ENCODE peak calls at places on chromosomes 1 and 21, in five cellular contexts. D, U, P, O and M are unnamed samples.

GRCh38 chr1:78375996-78376395 is 114.8 kb upstream of the PTGFR start:
- DNase-seq in O (no peak), D (peak; percentile 17), U (no peak), P (no peak), M (no peak)

GRCh38 chr21:43767980-43768867 is 7.9 kb downstream of the CSTB start:
- DNase-seq in U (peak; percentile 88), O (no peak), P (peak; percentile 56), D (peak; percentile 87), M (peak; percentile 96)

GRCh38 chr1:103056423-103056822 is 51.9 kb downstream of the COL11A1 start:
- DNase-seq in D (no peak), O (no peak), U (peak; percentile 12), P (no peak), M (no peak)

GRCh38 chr1:213303286-213303685 is 252.2 kb downstream of the RPS6KC1 start:
- DNase-seq in D (no peak), O (no peak), P (peak; percentile 71), U (peak; percentile 33), M (peak; percentile 46)

GRCh38 chr1:219269171-219269570 is 95.5 kb downstream of the LYPLAL1 start:
- DNase-seq in P (no peak), O (no peak), U (no peak), D (no peak), M (no peak)

GRCh38 chr21:41767606-41768370 is 936 bp upstream of the RIPK4 start:
- DNase-seq in P (peak; percentile 77), U (peak; percentile 49), D (peak; percentile 69), O (peak; percentile 83), M (peak; percentile 79)

GRCh38 chr1:156870734-156871133 is 10.1 kb downstream of the NTRK1 start:
- DNase-seq in O (no peak), P (no peak), U (no peak), D (peak; percentile 87), M (peak; percentile 96)

GRCh38 chr1:70896224-70896623 is 151.4 kb downstream of the PTGER3 start:
- DNase-seq in U (no peak), O (no peak), D (no peak), P (peak; percentile 28), M (peak; percentile 19)

GRCh38 chr1:61851849-61852692 is 109.8 kb downstream of the PATJ start:
- DNase-seq in P (peak; percentile 78), D (peak; percentile 31), U (peak; percentile 83), O (peak; percentile 70), M (peak; percentile 79)

GRCh38 chr1:172895050-172895460 is 155.7 kb downstream of the TNFSF18 start:
- DNase-seq in P (peak; percentile 14), U (no peak), O (no peak), D (no peak), M (peak; percentile 54)

GRCh38 chr1:96598416-96599168 is 123.0 kb upstream of the PTBP2 start:
- DNase-seq in O (no peak), D (no peak), U (no peak), P (no peak), M (no peak)

GRCh38 chr1:230792691-230793462 is 45.7 kb downstream of the CAPN9 start:
- DNase-seq in O (no peak), U (no peak), P (no peak), D (no peak), M (peak; percentile 50)

GRCh38 chr1:207713529-207713928 is 38.3 kb upstream of the CD46 start:
- DNase-seq in D (no peak), P (peak; percentile 11), O (no peak), U (no peak), M (no peak)

GRCh38 chr1:205325334-205325884 is 3.9 kb upstream of the NUAK2 start:
- DNase-seq in D (peak; percentile 73), O (peak; percentile 8), P (peak; percentile 87), U (peak; percentile 81), M (peak; percentile 93)

GRCh38 chr1:29650041-29650400 is 413.7 kb downstream of the PTPRU start:
- DNase-seq in P (no peak), D (no peak), O (no peak), U (no peak), M (peak; percentile 66)

GRCh38 chr1:43879414-43879813 is 54.2 kb upstream of the ARTN start:
- DNase-seq in O (no peak), D (peak; percentile 80), U (no peak), P (no peak), M (peak; percentile 92)

GRCh38 chr1:116401646-116402176 is 28.7 kb downstream of the ATP1A1 start:
- DNase-seq in P (no peak), D (no peak), U (no peak), O (no peak), M (no peak)

GRCh38 chr1:157993179-157994080 is at the start of gene KIRREL1:
- DNase-seq in U (peak; percentile 86), O (no peak), D (peak; percentile 61), P (peak; percentile 77), M (peak; percentile 66)

GRCh38 chr21:21205604-21206003 is 207.4 kb downstream of the NCAM2 start:
- DNase-seq in U (no peak), D (no peak), O (no peak), P (no peak), M (no peak)

GRCh38 chr1:156281281-156282142 is 1.1 kb downstream of the SMG5 start:
- DNase-seq in O (no peak), P (peak; percentile 18), U (peak; percentile 45), D (no peak), M (peak; percentile 44)

GRCh38 chr1:164689672-164690655 is 131.0 kb downstream of the PBX1 start:
- DNase-seq in U (no peak), O (no peak), D (no peak), P (no peak), M (no peak)

GRCh38 chr1:204979306-204979705 is 63.7 kb upstream of the CNTN2 start:
- DNase-seq in O (no peak), P (no peak), U (no peak), D (no peak), M (no peak)

GRCh38 chr1:88877382-88877825 is 14.0 kb downstream of the GTF2B start:
- DNase-seq in U (peak; percentile 41), D (peak; percentile 53), O (no peak), P (peak; percentile 71), M (peak; percentile 62)

GRCh38 chr1:85559890-85560289 is 20.7 kb upstream of the CCN1 start:
- DNase-seq in O (no peak), P (no peak), D (no peak), U (no peak), M (no peak)

GRCh38 chr1:236733654-236734053 is 47.4 kb downstream of the ACTN2 start:
- DNase-seq in P (no peak), U (no peak), D (no peak), O (no peak), M (no peak)

GRCh38 chr21:20004353-20004752 is 993.9 kb upstream of the NCAM2 start:
- DNase-seq in U (no peak), D (no peak), P (peak; percentile 28), O (no peak), M (no peak)

GRCh38 chr1:104760017-104760416 is 1010.3 kb downstream of the AMY1C start:
- DNase-seq in P (no peak), U (no peak), O (no peak), D (no peak), M (no peak)

GRCh38 chr1:94299627-94300552 is 62.5 kb upstream of the ARHGAP29 start:
- DNase-seq in U (peak; percentile 58), O (no peak), D (peak; percentile 96), P (peak; percentile 50), M (peak; percentile 93)

GRCh38 chr1:24605534-24606295 is 37.4 kb upstream of the SRRM1 start:
- DNase-seq in D (no peak), U (no peak), O (no peak), P (no peak), M (no peak)

GRCh38 chr1:93715529-93716126 is 34.0 kb upstream of the BCAR3 start:
- DNase-seq in P (no peak), O (no peak), D (no peak), U (no peak), M (no peak)

GRCh38 chr1:167683641-167684502 is 37.9 kb upstream of the MPZL1 start:
- DNase-seq in P (peak; percentile 74), O (no peak), D (peak; percentile 69), U (peak; percentile 20), M (peak; percentile 55)

GRCh38 chr1:204959836-204960235 is 83.2 kb upstream of the CNTN2 start:
- DNase-seq in D (no peak), U (no peak), P (no peak), O (no peak), M (no peak)

GRCh38 chr21:44907966-44908364 is 12.7 kb downstream of the ITGB2 start:
- DNase-seq in U (no peak), P (no peak), O (no peak), D (no peak), M (no peak)

GRCh38 chr1:47434051-47434842 is 3.6 kb upstream of the FOXD2 start:
- DNase-seq in U (peak; percentile 57), D (no peak), O (no peak), P (peak; percentile 53), M (peak; percentile 56)
- TF ChIP-seq EZH2 in U (peak; percentile 93), D (no peak), O (no peak), P (peak; percentile 96), M (no peak)

DNA sequence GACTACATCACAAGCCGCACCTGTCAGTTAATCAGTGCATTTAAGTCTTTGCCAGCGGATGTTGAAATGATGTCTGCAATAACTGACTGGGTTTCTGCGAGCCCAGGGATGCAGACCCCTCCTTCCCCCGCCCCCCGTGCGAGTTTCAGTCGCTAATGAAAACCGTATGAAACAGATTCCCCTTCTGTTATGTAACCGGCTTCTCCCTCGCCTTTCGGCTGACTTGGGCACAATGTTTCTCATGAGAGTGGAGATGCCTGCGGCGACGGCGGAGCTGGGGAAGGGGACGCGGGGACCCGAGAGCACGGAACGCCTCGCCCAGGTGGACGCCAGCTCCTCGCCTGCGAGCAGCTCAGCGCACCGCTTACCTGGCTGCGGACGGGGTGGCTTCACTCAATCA is 741 bp downstream of the KCNJ6 start:
- DNase-seq in U (peak; percentile 7), P (peak; percentile 37), O (no peak), D (peak; percentile 8), M (no peak)
- TF ChIP-seq EZH2 in U (peak; percentile 40), P (no peak), O (peak; percentile 22), D (peak; percentile 26), M (no peak)

GRCh38 chr1:151837841-151838490 is 1.7 kb downstream of the C2CD4D start:
- DNase-seq in P (peak; percentile 43), O (no peak), U (peak; percentile 64), D (no peak), M (no peak)
- TF ChIP-seq EZH2 in P (peak; percentile 41), O (no peak), U (peak; percentile 51), D (no peak), M (no peak)

GRCh38 chr1:245153645-245154428 is 948 bp upstream of the KIF26B start:
- DNase-seq in P (peak; percentile 41), O (no peak), D (peak; percentile 17), U (peak; percentile 44), M (peak; percentile 12)
- TF ChIP-seq EZH2 in P (no peak), O (no peak), D (no peak), U (no peak), M (peak; percentile 83)

GRCh38 chr1:42723511-42723910 is 16.5 kb downstream of the CLDN19 start:
- DNase-seq in O (no peak), P (no peak), D (peak; percentile 41), U (no peak), M (no peak)
- TF ChIP-seq EZH2 in O (no peak), P (no peak), D (no peak), U (no peak), M (no peak)